ENCODE peak calls at places on chromosomes 16 and 17, in four cellular contexts. M, F, N and Y are unnamed samples.

GRCh38 chr17:61415374-61416210 is 15.9 kb downstream of the TBX2 start:
- DNase-seq in M (no peak), F (peak; percentile 37), N (peak; percentile 23), Y (no peak)

GRCh38 chr16:54928016-54928356 is 2.7 kb upstream of the IRX5 start:
- DNase-seq in M (peak; percentile 43), F (no peak), N (no peak), Y (no peak)

GRCh38 chr17:74354123-74354522 is 7.5 kb downstream of the BTBD17 start:
- DNase-seq in M (peak; percentile 74), F (no peak), N (peak; percentile 92), Y (no peak)

GRCh38 chr16:87948119-87948545 is 3.1 kb upstream of the BANP start:
- DNase-seq in M (no peak), F (no peak), N (no peak), Y (no peak)

GRCh38 chr17:16391451-16391850 is 10.6 kb downstream of the UBB start:
- DNase-seq in M (no peak), F (no peak), N (no peak), Y (no peak)

GRCh38 chr17:27494192-27495091 is 38.2 kb downstream of the KSR1 start:
- DNase-seq in M (no peak), F (peak; percentile 42), N (no peak), Y (no peak)

GRCh38 chr16:70395345-70395901 is 43.5 kb downstream of the ST3GAL2 start:
- DNase-seq in M (peak; percentile 86), F (peak; percentile 22), N (peak; percentile 95), Y (no peak)

GRCh38 chr16:58236231-58236690 is 38.4 kb upstream of the CSNK2A2 start:
- DNase-seq in M (peak; percentile 91), F (peak; percentile 51), N (peak; percentile 90), Y (no peak)

GRCh38 chr17:13365331-13365730 is 236.4 kb downstream of the HS3ST3A1 start:
- DNase-seq in M (no peak), F (peak; percentile 74), N (no peak), Y (no peak)

GRCh38 chr17:72365857-72366415 is 245.1 kb downstream of the SOX9 start:
- DNase-seq in M (no peak), F (peak; percentile 48), N (no peak), Y (no peak)

GRCh38 chr16:22938647-22939046 is 124.7 kb downstream of the HS3ST2 start:
- DNase-seq in M (no peak), F (no peak), N (no peak), Y (no peak)

GRCh38 chr17:50603340-50603739 is 31.3 kb upstream of the ABCC3 start:
- DNase-seq in M (peak; percentile 45), F (no peak), N (no peak), Y (no peak)
- TF ChIP-seq CHD1 in M (no peak), F (no peak), N (no peak), Y (no peak)

DNA sequence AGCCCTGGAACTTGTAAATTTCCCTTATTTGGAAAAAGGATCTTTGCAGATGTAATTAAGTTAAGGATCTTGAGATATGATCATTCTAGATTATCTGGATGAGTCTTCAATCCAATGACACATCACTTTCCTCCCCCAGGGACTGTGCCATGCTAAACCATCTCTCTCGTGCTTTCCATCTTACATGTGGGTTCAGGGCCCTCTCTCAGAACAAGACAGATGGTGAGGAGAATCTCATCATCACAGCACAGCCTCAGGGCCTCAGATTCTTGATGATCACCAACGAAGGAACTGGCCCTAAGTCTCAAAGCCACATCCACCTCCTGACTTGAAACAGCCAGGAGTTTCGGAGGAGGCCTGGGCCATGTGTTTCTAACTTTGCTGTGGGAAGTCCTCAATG is 78.7 kb downstream of the LITAF start:
- DNase-seq in M (no peak), F (no peak), N (no peak), Y (no peak)
- TF ChIP-seq CHD1 in M (no peak), F (no peak), N (no peak), Y (no peak)

DNA sequence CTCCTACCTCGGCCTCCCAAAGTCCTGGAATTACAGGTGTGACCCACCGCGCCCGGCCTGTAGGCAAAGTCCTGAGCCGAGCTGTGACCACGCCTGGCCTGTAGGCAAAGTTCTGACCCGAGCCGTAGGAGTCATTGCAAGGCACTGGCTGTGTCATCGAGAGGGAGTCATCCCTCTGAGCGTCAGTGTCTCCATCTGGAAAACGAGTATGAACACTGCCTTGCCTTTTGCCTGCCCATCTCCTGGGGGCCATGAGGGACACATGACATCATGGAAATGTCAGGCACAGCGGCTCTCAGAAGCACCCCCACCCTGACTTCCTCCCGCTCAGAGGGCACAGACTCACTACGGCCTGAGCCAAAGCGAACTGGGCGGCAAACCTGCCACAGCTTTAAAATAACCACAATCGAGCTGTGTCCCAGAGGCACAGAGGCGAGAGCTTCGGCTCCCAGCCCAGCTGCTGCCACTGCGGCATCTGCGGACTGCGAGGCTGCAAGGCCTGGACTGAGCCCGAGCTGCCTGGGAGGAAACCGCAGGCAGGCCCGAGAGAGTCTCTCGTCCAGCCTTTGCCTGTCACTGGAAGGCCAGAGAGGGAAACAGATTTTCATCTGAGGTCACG is 50.8 kb downstream of the RPH3AL start:
- DNase-seq in M (no peak), F (no peak), N (no peak), Y (no peak)
- TF ChIP-seq CHD1 in M (no peak), F (no peak), N (no peak), Y (no peak)

GRCh38 chr16:30753596-30753995 is 5.4 kb downstream of the PHKG2 start:
- DNase-seq in M (no peak), F (no peak), N (no peak), Y (no peak)
- TF ChIP-seq CHD1 in M (no peak), F (no peak), N (no peak), Y (no peak)

GRCh38 chr17:82324566-82325285 is 7.3 kb upstream of the CD7 start:
- DNase-seq in M (no peak), F (no peak), N (no peak), Y (no peak)
- TF ChIP-seq CHD1 in M (no peak), F (no peak), N (no peak), Y (no peak)

GRCh38 chr16:2963611-2964415 is at the start of gene KREMEN2:
- DNase-seq in M (peak; percentile 93), F (no peak), N (peak; percentile 87), Y (no peak)
- TF ChIP-seq CHD1 in M (no peak), F (no peak), N (no peak), Y (no peak)

DNA sequence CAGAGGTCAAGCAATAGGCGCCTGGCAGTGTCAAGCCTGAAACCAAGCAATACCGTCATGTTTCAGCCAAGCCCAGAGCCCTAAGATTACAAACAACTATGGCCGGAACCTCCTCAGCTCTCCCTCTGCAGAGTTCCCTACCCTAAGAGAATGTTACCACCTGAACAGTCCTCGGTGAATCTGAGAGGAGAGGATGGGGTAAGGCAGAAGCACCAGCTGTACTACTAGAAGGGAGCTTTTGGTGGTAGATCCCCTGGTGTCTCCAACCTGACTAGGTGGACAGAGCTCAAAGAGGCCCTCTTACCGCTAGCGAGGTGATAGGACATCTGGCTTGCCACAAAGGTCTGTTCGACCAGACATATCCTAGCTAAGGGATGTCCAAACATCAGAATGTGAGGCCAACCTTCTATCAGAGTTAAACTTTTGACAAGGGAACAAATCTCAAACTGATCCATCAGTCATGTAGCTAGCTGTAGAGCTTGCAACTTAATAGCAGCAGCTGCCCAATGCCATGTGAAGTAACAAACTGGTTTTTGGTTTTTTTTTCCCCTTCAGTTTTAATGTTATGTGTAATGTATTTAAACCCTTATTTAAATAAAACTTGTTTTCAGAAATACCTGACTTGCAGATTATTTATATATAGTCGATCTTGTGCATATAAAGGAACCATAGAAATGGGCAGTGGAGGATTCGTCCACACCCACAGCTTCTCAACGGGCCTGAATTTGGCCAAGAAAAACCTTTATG is 2.5 kb downstream of the EIF1 start:
- DNase-seq in M (no peak), F (peak; percentile 2), N (no peak), Y (no peak)
- TF ChIP-seq CHD1 in M (no peak), F (no peak), N (no peak), Y (no peak)

GRCh38 chr16:56691885-56692284 is 9.6 kb downstream of the MT1X start:
- DNase-seq in M (no peak), F (peak; percentile 17), N (no peak), Y (no peak)

GRCh38 chr16:56690420-56691122 is 8.3 kb downstream of the MT1X start:
- DNase-seq in M (no peak), F (no peak), N (no peak), Y (no peak)

GRCh38 chr16:56689171-56689570 is 6.9 kb downstream of the MT1X start:
- DNase-seq in M (no peak), F (no peak), N (no peak), Y (no peak)

GRCh38 chr16:56686758-56687157 is 4.5 kb downstream of the MT1X start:
- DNase-seq in M (no peak), F (no peak), N (no peak), Y (no peak)

GRCh38 chr16:56688762-56689161 is 6.5 kb downstream of the MT1X start:
- DNase-seq in M (no peak), F (no peak), N (no peak), Y (no peak)
- TF ChIP-seq CHD1 in M (no peak), F (no peak), N (no peak), Y (no peak)

DNA sequence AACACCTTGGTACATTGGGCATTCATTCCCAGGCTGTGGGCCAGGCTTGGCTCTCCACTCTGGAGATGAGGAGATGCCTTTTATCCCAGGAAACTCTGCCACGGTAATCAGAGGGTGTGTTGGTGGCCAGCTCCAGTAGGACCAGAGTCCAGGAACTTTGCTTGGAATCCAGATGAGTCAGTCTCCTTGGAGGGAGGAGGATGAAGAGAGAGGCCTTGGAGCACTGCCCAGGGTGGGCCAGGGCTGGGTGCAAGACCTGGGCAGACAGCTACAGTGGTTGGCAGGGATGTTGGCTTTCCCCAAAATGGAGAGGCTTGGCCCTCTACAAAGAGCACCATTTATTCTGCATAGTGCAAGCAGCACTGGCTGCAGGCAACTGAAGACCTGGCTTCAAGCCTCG is 209.0 kb downstream of the RGS9 start:
- DNase-seq in M (no peak), F (no peak), N (no peak), Y (no peak)
- TF ChIP-seq CHD1 in M (no peak), F (no peak), N (no peak), Y (no peak)